ENCODE peak calls at places on chromosomes 6 and 20, in seven cellular contexts. P is AG10803; K is activated CD8-positive, alpha-beta memory T cell treated with anti-CD3 and anti-CD28 coated beads for 1 hour; Z is WTC11; J is erythroblast; W is type B pancreatic cell; Y is uterus. D is an unnamed sample.

GRCh38 chr6:170173416-170173990 is 117.4 kb downstream of the DLL1 start:
- DNase-seq in J (no peak), P (no peak), K (no peak), W (peak; percentile 36), Z (no peak), Y (peak; percentile 5), D (peak; percentile 43)

GRCh38 chr20:45088247-45088646 is 12.7 kb downstream of the KCNS1 start:
- DNase-seq in K (no peak), Z (no peak), P (peak; percentile 93), W (no peak), Y (no peak), J (no peak), D (no peak)

GRCh38 chr6:119978274-119978889 is 628.8 kb upstream of the MAN1A1 start:
- DNase-seq in Y (no peak), K (no peak), W (no peak), J (peak; percentile 25), P (peak; percentile 51), Z (no peak), D (no peak)

GRCh38 chr6:65711531-65711930 is 4.5 kb upstream of the EYS start:
- DNase-seq in Z (no peak), Y (no peak), W (no peak), J (no peak), K (no peak), P (no peak), D (no peak)

GRCh38 chr6:158607411-158608170 is 37.0 kb downstream of the DYNLT1 start:
- DNase-seq in K (no peak), P (no peak), Y (no peak), J (no peak), Z (no peak), W (peak; percentile 42), D (no peak)

GRCh38 chr6:141548969-141549368 is 583.8 kb upstream of the GJE1 start:
- DNase-seq in Y (no peak), P (peak; percentile 35), W (no peak), Z (no peak), K (no peak), J (no peak), D (no peak)

GRCh38 chr6:56580271-56580670 is 62.4 kb downstream of the DST start:
- DNase-seq in Z (no peak), J (no peak), P (no peak), Y (no peak), W (no peak), K (no peak), D (no peak)

GRCh38 chr6:149094934-149095341 is 222.6 kb upstream of the TAB2 start:
- DNase-seq in Y (no peak), K (no peak), W (no peak), P (peak; percentile 44), Z (no peak), J (no peak), D (no peak)

GRCh38 chr6:15623282-15624116 is 39.3 kb downstream of the DTNBP1 start:
- DNase-seq in Z (no peak), K (no peak), P (peak; percentile 35), W (no peak), J (peak; percentile 57), Y (no peak), D (no peak)

GRCh38 chr20:22929661-22930060 is 105.5 kb upstream of the SSTR4 start:
- DNase-seq in P (no peak), W (no peak), Z (no peak), Y (no peak), K (no peak), J (no peak), D (no peak)

GRCh38 chr6:98844244-98845161 is 10.1 kb downstream of the POU3F2 start:
- DNase-seq in W (peak; percentile 70), K (no peak), J (no peak), Y (no peak), P (no peak), Z (no peak), D (no peak)

GRCh38 chr6:159104931-159105330 is 60.1 kb upstream of the TAGAP start:
- DNase-seq in Y (no peak), J (no peak), W (no peak), P (no peak), K (no peak), Z (no peak), D (peak; percentile 54)

D was measured in tibial artery.